ENCODE peak calls at places on chromosomes 16 and 17, in four cellular contexts. M is H1, K is IMR-90, E is H9. T is an unnamed sample.

GRCh38 chr17:75588546-75589016 is 981 bp downstream of the MYO15B start:
- DNase-seq in K (no peak), E (no peak), M (no peak), T (no peak)

GRCh38 chr17:8503807-8504206 is 68.1 kb downstream of the NDEL1 start:
- DNase-seq in M (no peak), E (no peak), K (no peak), T (no peak)

GRCh38 chr17:7579001-7579838 is at the start of gene CD68:
- DNase-seq in K (peak), M (no peak), E (peak), T (peak)

GRCh38 chr17:51128089-51128488 is 7.4 kb upstream of the SPAG9 start:
- DNase-seq in K (no peak), E (peak), M (no peak), T (peak)

GRCh38 chr16:57575468-57576277 is 33.2 kb downstream of the ADGRG5 start:
- DNase-seq in E (no peak), M (no peak), K (no peak), T (no peak)

GRCh38 chr16:2818278-2818876 is 1.3 kb downstream of the PRSS21 start:
- DNase-seq in E (no peak), K (no peak), M (no peak), T (no peak)

GRCh38 chr17:39450051-39450450 is 1.0 kb downstream of the MED1 start:
- DNase-seq in K (no peak), M (no peak), E (no peak), T (peak)

GRCh38 chr16:715448-716249 is 731 bp downstream of the METRN start:
- DNase-seq in E (peak), K (no peak), M (no peak), T (peak)

GRCh38 chr16:30082545-30083090 is 6.8 kb downstream of the PPP4C start:
- DNase-seq in E (no peak), M (no peak), K (no peak), T (no peak)

GRCh38 chr16:19245326-19245925 is 40.1 kb upstream of the CLEC19A start:
- DNase-seq in K (no peak), E (no peak), M (no peak), T (no peak)

GRCh38 chr16:89422905-89423630 is 67.3 kb downstream of the ANKRD11 start:
- DNase-seq in K (peak), M (no peak), E (no peak), T (no peak)

GRCh38 chr17:42407289-42407836 is 15.7 kb downstream of the CAVIN1 start:
- DNase-seq in K (peak), M (no peak), E (peak), T (peak)

GRCh38 chr16:53921042-53921441 is 217.1 kb downstream of the FTO start:
- DNase-seq in M (no peak), K (no peak), E (no peak), T (no peak)

GRCh38 chr16:87219287-87219909 is 97.8 kb downstream of the C16orf95 start:
- DNase-seq in E (no peak), K (no peak), M (no peak), T (no peak)

GRCh38 chr16:87223656-87224248 is 93.4 kb downstream of the C16orf95 start:
- DNase-seq in K (no peak), M (no peak), E (no peak), T (no peak)

GRCh38 chr16:87218281-87219055 is 98.7 kb downstream of the C16orf95 start:
- DNase-seq in E (no peak), K (no peak), M (no peak), T (no peak)

GRCh38 chr16:87222335-87222734 is 94.9 kb downstream of the C16orf95 start:
- DNase-seq in M (no peak), E (no peak), K (no peak), T (no peak)

DNA sequence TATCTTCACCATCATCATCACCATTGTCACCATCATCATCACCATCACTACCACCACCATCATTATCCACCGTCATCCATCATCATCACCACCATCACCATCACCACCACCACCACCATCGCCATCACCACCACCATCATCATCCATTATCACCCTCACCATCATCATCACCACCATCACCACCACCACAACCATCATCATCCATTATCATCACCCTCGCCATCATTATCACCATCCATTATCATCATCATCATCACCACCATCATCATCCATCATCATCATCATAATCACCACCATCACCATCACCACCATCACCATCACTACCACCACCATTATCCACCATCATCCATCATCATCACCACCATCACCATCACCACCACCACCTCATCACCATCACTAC is 95.6 kb downstream of the C16orf95 start:
- DNase-seq in M (no peak), K (no peak), E (no peak), T (no peak)
- H3K18ac ChIP-seq in M (no peak), K (no peak), E (no peak), T (no peak)

GRCh38 chr17:19003543-19003965 is 1.0 kb downstream of the FAM83G start:
- DNase-seq in E (no peak), K (no peak), M (no peak), T (no peak)

GRCh38 chr17:19003966-19004600 is 481 bp downstream of the FAM83G start:
- DNase-seq in E (peak), M (no peak), K (peak), T (peak)

GRCh38 chr17:19004601-19005441 is at the start of gene FAM83G:
- DNase-seq in K (peak), E (peak), M (peak), T (peak)

GRCh38 chr17:19002191-19002590 is 2.4 kb downstream of the FAM83G start:
- DNase-seq in K (no peak), M (no peak), E (no peak), T (no peak)

GRCh38 chr17:19002805-19003542 is 1.6 kb downstream of the FAM83G start:
- DNase-seq in M (no peak), K (peak), E (no peak), T (no peak)
- H4K8ac ChIP-seq in M (no peak), K (peak), E (no peak), T (no peak)

DNA sequence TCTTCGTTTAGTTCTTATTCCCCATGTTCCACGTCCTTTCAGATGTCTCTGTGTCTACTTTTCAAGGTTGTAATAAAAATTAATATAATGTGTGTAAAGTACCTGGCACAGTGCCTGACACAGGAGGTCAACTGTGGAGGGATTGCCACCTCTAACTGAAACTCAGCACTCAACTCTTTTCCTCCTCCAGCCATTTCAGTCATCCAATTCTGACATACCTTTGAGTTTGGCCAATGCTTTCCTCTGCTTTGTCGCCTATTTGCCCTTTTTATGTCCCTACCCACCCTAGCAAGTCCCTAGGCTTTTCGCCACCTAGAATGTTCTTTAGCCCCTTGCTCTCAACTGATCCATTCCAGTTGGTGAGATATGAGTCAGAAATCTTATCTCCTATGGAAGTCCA is 1.6 kb downstream of the UBE2Z start:
- DNase-seq in M (no peak), K (peak), E (no peak), T (no peak)
- H3K56ac ChIP-seq in M (no peak), K (no peak), E (no peak), T (peak)

GRCh38 chr16:75024591-75024990 is 25.8 kb downstream of the ZNRF1 start:
- DNase-seq in K (no peak), E (no peak), M (no peak), T (no peak)
- H3K18ac ChIP-seq in K (peak), E (no peak), M (no peak), T (no peak)

DNA sequence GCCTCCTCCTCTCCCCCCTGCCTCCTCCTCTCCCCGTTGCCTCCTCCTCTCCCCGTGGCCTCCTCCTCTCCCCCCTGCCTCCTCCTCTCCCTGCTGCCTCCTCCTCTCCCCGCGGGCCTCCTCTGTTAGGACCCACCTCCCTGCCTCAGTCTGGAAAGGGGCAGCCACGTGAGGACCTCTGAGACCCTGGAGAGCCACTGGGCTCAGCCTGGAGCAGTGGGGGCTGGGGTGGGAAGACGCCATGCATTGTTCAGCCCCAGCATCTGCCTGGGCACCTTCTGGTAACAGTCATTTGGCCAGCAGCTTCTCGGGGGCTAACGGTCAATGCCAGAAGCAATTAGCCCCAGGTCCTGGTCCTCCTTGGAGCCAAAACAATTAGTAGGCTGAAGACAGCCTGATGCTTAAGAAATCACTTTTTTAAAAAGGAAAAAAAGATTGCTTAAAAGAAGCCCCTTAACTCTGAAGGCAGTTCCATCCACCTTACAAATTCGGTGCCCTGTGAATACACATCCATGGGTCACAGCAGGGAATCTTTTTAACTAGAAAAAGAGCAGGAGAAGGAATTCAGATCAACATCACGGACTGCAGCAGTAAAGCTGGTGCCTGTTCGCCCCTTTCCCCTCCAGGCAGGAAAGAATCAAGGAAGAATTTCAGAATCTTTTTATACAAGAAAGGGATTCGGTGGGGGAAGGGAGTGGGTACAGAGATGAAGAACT is 29.8 kb downstream of the NXN start:
- DNase-seq in E (peak), K (no peak), M (no peak), T (peak)
- H4K8ac ChIP-seq in E (no peak), K (peak), M (peak), T (no peak)

GRCh38 chr16:16105646-16106045 is 117.6 kb downstream of the ABCC6 start:
- DNase-seq in M (no peak), K (no peak), E (no peak), T (no peak)

GRCh38 chr16:16102738-16103137 is 120.6 kb downstream of the ABCC6 start:
- DNase-seq in K (no peak), M (no peak), E (no peak), T (no peak)

GRCh38 chr16:16100631-16101030 is 122.7 kb downstream of the ABCC6 start:
- DNase-seq in E (no peak), K (no peak), M (no peak), T (no peak)

GRCh38 chr16:16099320-16099719 is 124.0 kb downstream of the ABCC6 start:
- DNase-seq in M (no peak), K (no peak), E (no peak), T (no peak)

DNA sequence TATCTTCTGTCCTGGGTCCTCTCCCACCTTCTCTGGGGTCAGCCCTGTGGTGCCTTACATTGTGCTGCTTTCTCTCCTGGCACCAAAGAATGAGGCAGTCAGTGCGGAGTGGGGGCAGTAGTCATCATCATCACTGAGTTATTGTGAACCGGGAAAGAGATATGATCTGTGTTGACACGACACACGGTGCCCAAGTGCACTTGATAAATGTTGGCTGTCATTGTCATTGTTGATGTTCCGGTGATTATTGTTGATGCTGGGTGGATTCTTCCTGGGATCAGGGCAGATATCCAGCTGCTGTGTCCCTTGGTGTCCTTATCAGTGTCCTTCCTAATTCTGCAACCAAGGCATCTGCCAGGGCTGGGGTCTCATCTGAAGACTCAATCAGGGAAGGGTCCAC is 121.7 kb downstream of the ABCC6 start:
- DNase-seq in M (no peak), E (no peak), K (no peak), T (no peak)
- H3K56ac ChIP-seq in M (no peak), E (no peak), K (no peak), T (no peak)

T was measured in mesendoderm.